ENCODE peak calls at places on chromosomes 13 and 19, in five cellular contexts. W, O, I, M and Z are unnamed samples.

GRCh38 chr13:93529961-93530360 is 303.4 kb downstream of the GPC6 start:
- DNase-seq in W (no peak), O (no peak), I (no peak), M (no peak), Z (peak; percentile 96)

GRCh38 chr13:23430664-23431063 is 2.8 kb downstream of the SACS start:
- DNase-seq in W (no peak), O (no peak), I (no peak), M (no peak), Z (no peak)

GRCh38 chr19:17743874-17744273 is 7.4 kb upstream of the FCHO1 start:
- DNase-seq in W (no peak), O (no peak), I (no peak), M (no peak), Z (no peak)

GRCh38 chr19:16627194-16627927 is 643 bp downstream of the MED26 start:
- DNase-seq in W (no peak), O (no peak), I (no peak), M (peak; percentile 24), Z (peak; percentile 28)

GRCh38 chr13:23644527-23644926 is 74.3 kb downstream of the TNFRSF19 start:
- DNase-seq in W (no peak), O (no peak), I (no peak), M (no peak), Z (no peak)

GRCh38 chr19:40811478-40812341 is 12.7 kb downstream of the EGLN2 start:
- DNase-seq in W (no peak), O (peak; percentile 21), I (no peak), M (no peak), Z (peak; percentile 44)

GRCh38 chr13:73334459-73334858 is 275.7 kb downstream of the KLF5 start:
- DNase-seq in W (no peak), O (no peak), I (no peak), M (no peak), Z (no peak)

GRCh38 chr13:107743983-107744382 is 471.4 kb downstream of the LIG4 start:
- DNase-seq in W (no peak), O (no peak), I (no peak), M (no peak), Z (no peak)

GRCh38 chr13:50672025-50672424 is 171.5 kb downstream of the DLEU7 start:
- DNase-seq in W (no peak), O (no peak), I (no peak), M (no peak), Z (no peak)

GRCh38 chr19:8387688-8388611 is 2.2 kb upstream of the RAB11B start:
- DNase-seq in W (no peak), O (no peak), I (no peak), M (no peak), Z (peak; percentile 54)

GRCh38 chr19:5941673-5942072 is 27.6 kb downstream of the CAPS start:
- DNase-seq in W (no peak), O (no peak), I (no peak), M (no peak), Z (no peak)

GRCh38 chr19:13938361-13939027 is at the start of gene PODNL1:
- DNase-seq in W (no peak), O (no peak), I (no peak), M (no peak), Z (no peak)

GRCh38 chr13:114339779-114340534 is 25.7 kb downstream of the CHAMP1 start:
- DNase-seq in W (peak; percentile 5), O (peak; percentile 17), I (no peak), M (no peak), Z (peak; percentile 80)

GRCh38 chr19:5967571-5967970 is 10.4 kb downstream of the RANBP3 start:
- DNase-seq in W (no peak), O (no peak), I (no peak), M (no peak), Z (no peak)

GRCh38 chr19:51904331-51905165 is at the start of gene ZNF649:
- DNase-seq in W (peak; percentile 53), O (peak; percentile 65), I (peak; percentile 74), M (peak; percentile 68), Z (peak; percentile 41)

GRCh38 chr19:4624733-4625362 is 14.5 kb upstream of the TNFAIP8L1 start:
- DNase-seq in W (no peak), O (no peak), I (no peak), M (no peak), Z (peak; percentile 68)

GRCh38 chr19:12843999-12844732 is 5.9 kb downstream of the MAST1 start:
- DNase-seq in W (no peak), O (no peak), I (no peak), M (no peak), Z (no peak)

GRCh38 chr13:87821512-87821911 is 150.3 kb downstream of the SLITRK5 start:
- DNase-seq in W (no peak), O (no peak), I (no peak), M (no peak), Z (peak; percentile 51)

GRCh38 chr19:58380037-58380735 is 644 bp downstream of the ZNF837 start:
- DNase-seq in W (no peak), O (no peak), I (no peak), M (no peak), Z (peak; percentile 63)

GRCh38 chr19:37342753-37343152 is 28.1 kb upstream of the ZNF527 start:
- DNase-seq in W (no peak), O (no peak), I (no peak), M (no peak), Z (no peak)